ENCODE peak calls at places on chromosomes 5 and 9, in six cellular contexts. One of them, this sample, is unnamed.

GRCh38 chr5:32538031-32538547 is 47.3 kb upstream of the SUB1 start:
- DNase-seq in IMR-90: no peak
- DNase-seq in cardiac muscle cell: no peak
- DNase-seq in fibroblast of lung: no peak
- DNase-seq in gastrocnemius medialis: no peak
- DNase-seq in H1: no peak
- DNase-seq in this sample: peak; percentile 30

GRCh38 chr9:114371986-114372917 is 15.5 kb downstream of the AKNA start:
- DNase-seq in IMR-90: no peak
- DNase-seq in gastrocnemius medialis: no peak
- DNase-seq in cardiac muscle cell: no peak
- DNase-seq in fibroblast of lung: no peak
- DNase-seq in H1: no peak
- DNase-seq in this sample: no peak

GRCh38 chr5:169302491-169303118 is 1.7 kb upstream of the SLIT3 start:
- DNase-seq in fibroblast of lung: peak; percentile 85
- DNase-seq in H1: no peak
- DNase-seq in gastrocnemius medialis: peak; percentile 25
- DNase-seq in cardiac muscle cell: peak; percentile 85
- DNase-seq in IMR-90: peak; percentile 73
- DNase-seq in this sample: peak; percentile 76

GRCh38 chr5:119655081-119655480 is 25.7 kb downstream of the FAM170A start:
- DNase-seq in gastrocnemius medialis: no peak
- DNase-seq in IMR-90: no peak
- DNase-seq in fibroblast of lung: peak; percentile 64
- DNase-seq in H1: no peak
- DNase-seq in cardiac muscle cell: no peak
- DNase-seq in this sample: peak; percentile 75

GRCh38 chr5:152505442-152506042 is 100.5 kb upstream of the NMUR2 start:
- DNase-seq in gastrocnemius medialis: peak; percentile 4
- DNase-seq in IMR-90: peak; percentile 27
- DNase-seq in fibroblast of lung: peak; percentile 64
- DNase-seq in cardiac muscle cell: peak; percentile 75
- DNase-seq in H1: no peak
- DNase-seq in this sample: peak; percentile 59

GRCh38 chr5:89297111-89297510 is 414.1 kb upstream of the MEF2C start:
- DNase-seq in fibroblast of lung: no peak
- DNase-seq in gastrocnemius medialis: no peak
- DNase-seq in H1: no peak
- DNase-seq in IMR-90: no peak
- DNase-seq in cardiac muscle cell: no peak
- DNase-seq in this sample: no peak

GRCh38 chr5:139743001-139743771 is 52.4 kb upstream of the PSD2 start:
- DNase-seq in IMR-90: no peak
- DNase-seq in fibroblast of lung: no peak
- DNase-seq in H1: no peak
- DNase-seq in gastrocnemius medialis: no peak
- DNase-seq in cardiac muscle cell: no peak
- DNase-seq in this sample: no peak

GRCh38 chr9:126938332-126938731 is 23.8 kb downstream of the RALGPS1 start:
- DNase-seq in cardiac muscle cell: no peak
- DNase-seq in IMR-90: no peak
- DNase-seq in gastrocnemius medialis: no peak
- DNase-seq in H1: no peak
- DNase-seq in fibroblast of lung: no peak
- DNase-seq in this sample: no peak

GRCh38 chr5:178766936-178767912 is 36.8 kb upstream of the ZNF354A start:
- DNase-seq in cardiac muscle cell: no peak
- DNase-seq in gastrocnemius medialis: no peak
- DNase-seq in IMR-90: no peak
- DNase-seq in fibroblast of lung: no peak
- DNase-seq in H1: no peak
- DNase-seq in this sample: no peak

GRCh38 chr9:79591463-79591862 is 19.7 kb downstream of the TLE4 start:
- DNase-seq in cardiac muscle cell: no peak
- DNase-seq in IMR-90: no peak
- DNase-seq in H1: no peak
- DNase-seq in fibroblast of lung: no peak
- DNase-seq in gastrocnemius medialis: no peak
- DNase-seq in this sample: no peak

GRCh38 chr5:31343946-31344345 is 150.5 kb downstream of the CDH6 start:
- DNase-seq in H1: no peak
- DNase-seq in cardiac muscle cell: no peak
- DNase-seq in gastrocnemius medialis: no peak
- DNase-seq in fibroblast of lung: no peak
- DNase-seq in IMR-90: no peak
- DNase-seq in this sample: peak; percentile 63

GRCh38 chr5:55993013-55993412 is 1.8 kb downstream of the IL6ST start:
- DNase-seq in H1: no peak
- DNase-seq in gastrocnemius medialis: peak; percentile 16
- DNase-seq in IMR-90: peak; percentile 48
- DNase-seq in cardiac muscle cell: peak; percentile 23
- DNase-seq in fibroblast of lung: peak; percentile 57
- DNase-seq in this sample: peak; percentile 32

GRCh38 chr5:756171-756570 is 28.4 kb downstream of the ZDHHC11B start:
- DNase-seq in H1: no peak
- DNase-seq in IMR-90: no peak
- DNase-seq in fibroblast of lung: no peak
- DNase-seq in cardiac muscle cell: no peak
- DNase-seq in gastrocnemius medialis: no peak
- DNase-seq in this sample: no peak

GRCh38 chr9:21681641-21682040 is 120.8 kb upstream of the MTAP start:
- DNase-seq in gastrocnemius medialis: no peak
- DNase-seq in cardiac muscle cell: no peak
- DNase-seq in H1: no peak
- DNase-seq in fibroblast of lung: peak; percentile 80
- DNase-seq in IMR-90: peak; percentile 85
- DNase-seq in this sample: peak; percentile 100

GRCh38 chr9:114462791-114463190 is 42.5 kb downstream of the WHRN start:
- DNase-seq in IMR-90: no peak
- DNase-seq in gastrocnemius medialis: no peak
- DNase-seq in fibroblast of lung: no peak
- DNase-seq in H1: no peak
- DNase-seq in cardiac muscle cell: no peak
- DNase-seq in this sample: no peak

GRCh38 chr5:91016954-91017690 is 366.0 kb downstream of the ARRDC3 start:
- DNase-seq in IMR-90: peak; percentile 70
- DNase-seq in gastrocnemius medialis: peak; percentile 63
- DNase-seq in H1: no peak
- DNase-seq in fibroblast of lung: peak; percentile 80
- DNase-seq in cardiac muscle cell: no peak
- DNase-seq in this sample: peak; percentile 80

GRCh38 chr9:30846644-30847043 is 1537.8 kb upstream of the ACO1 start:
- DNase-seq in IMR-90: no peak
- DNase-seq in cardiac muscle cell: no peak
- DNase-seq in gastrocnemius medialis: no peak
- DNase-seq in H1: no peak
- DNase-seq in fibroblast of lung: no peak
- DNase-seq in this sample: no peak

GRCh38 chr5:96823060-96823459 is 15.3 kb upstream of the ERAP1 start:
- DNase-seq in IMR-90: no peak
- DNase-seq in cardiac muscle cell: no peak
- DNase-seq in fibroblast of lung: no peak
- DNase-seq in gastrocnemius medialis: no peak
- DNase-seq in H1: no peak
- DNase-seq in this sample: no peak

GRCh38 chr5:159058928-159059636 is 40.6 kb downstream of the EBF1 start:
- DNase-seq in cardiac muscle cell: no peak
- DNase-seq in IMR-90: no peak
- DNase-seq in gastrocnemius medialis: no peak
- DNase-seq in H1: no peak
- DNase-seq in fibroblast of lung: no peak
- DNase-seq in this sample: no peak

GRCh38 chr9:109254317-109254716 is 66.5 kb downstream of the EPB41L4B start:
- DNase-seq in fibroblast of lung: peak; percentile 88
- DNase-seq in IMR-90: peak; percentile 86
- DNase-seq in H1: no peak
- DNase-seq in cardiac muscle cell: no peak
- DNase-seq in gastrocnemius medialis: no peak
- DNase-seq in this sample: peak; percentile 69

GRCh38 chr9:87950296-87950695 is 24.0 kb downstream of the CDK20 start:
- DNase-seq in gastrocnemius medialis: no peak
- DNase-seq in IMR-90: no peak
- DNase-seq in H1: no peak
- DNase-seq in cardiac muscle cell: no peak
- DNase-seq in fibroblast of lung: no peak
- DNase-seq in this sample: no peak

GRCh38 chr5:83414601-83415000 is 56.9 kb upstream of the VCAN start:
- DNase-seq in fibroblast of lung: peak; percentile 26
- DNase-seq in H1: no peak
- DNase-seq in IMR-90: peak; percentile 52
- DNase-seq in cardiac muscle cell: no peak
- DNase-seq in gastrocnemius medialis: no peak
- DNase-seq in this sample: no peak

GRCh38 chr5:174523311-174524159 is 200.8 kb upstream of the MSX2 start:
- DNase-seq in IMR-90: no peak
- DNase-seq in H1: no peak
- DNase-seq in cardiac muscle cell: no peak
- DNase-seq in gastrocnemius medialis: no peak
- DNase-seq in fibroblast of lung: no peak
- DNase-seq in this sample: no peak

GRCh38 chr5:14305045-14305444 is 161.9 kb downstream of the TRIO start:
- DNase-seq in IMR-90: peak; percentile 94
- DNase-seq in cardiac muscle cell: no peak
- DNase-seq in gastrocnemius medialis: no peak
- DNase-seq in fibroblast of lung: peak; percentile 94
- DNase-seq in H1: no peak
- DNase-seq in this sample: peak; percentile 94

GRCh38 chr5:87136096-87136495 is 131.6 kb upstream of the RASA1 start:
- DNase-seq in H1: no peak
- DNase-seq in fibroblast of lung: no peak
- DNase-seq in cardiac muscle cell: no peak
- DNase-seq in IMR-90: no peak
- DNase-seq in gastrocnemius medialis: no peak
- DNase-seq in this sample: no peak

GRCh38 chr5:17187401-17187800 is 30.0 kb upstream of the BASP1 start:
- DNase-seq in gastrocnemius medialis: no peak
- DNase-seq in cardiac muscle cell: no peak
- DNase-seq in IMR-90: peak; percentile 82
- DNase-seq in fibroblast of lung: peak; percentile 44
- DNase-seq in H1: no peak
- DNase-seq in this sample: peak; percentile 78

GRCh38 chr5:137218896-137219295 is 280.2 kb downstream of the SPOCK1 start:
- DNase-seq in fibroblast of lung: no peak
- DNase-seq in gastrocnemius medialis: no peak
- DNase-seq in H1: no peak
- DNase-seq in cardiac muscle cell: no peak
- DNase-seq in IMR-90: no peak
- DNase-seq in this sample: peak; percentile 55

GRCh38 chr5:137221914-137222313 is 277.2 kb downstream of the SPOCK1 start:
- DNase-seq in cardiac muscle cell: no peak
- DNase-seq in IMR-90: no peak
- DNase-seq in fibroblast of lung: no peak
- DNase-seq in gastrocnemius medialis: no peak
- DNase-seq in H1: no peak
- DNase-seq in this sample: no peak

GRCh38 chr5:137226081-137226480 is 273.0 kb downstream of the SPOCK1 start:
- DNase-seq in IMR-90: no peak
- DNase-seq in fibroblast of lung: no peak
- DNase-seq in gastrocnemius medialis: no peak
- DNase-seq in H1: no peak
- DNase-seq in cardiac muscle cell: no peak
- DNase-seq in this sample: no peak

GRCh38 chr5:137220523-137220927 is 278.6 kb downstream of the SPOCK1 start:
- DNase-seq in gastrocnemius medialis: no peak
- DNase-seq in fibroblast of lung: peak; percentile 37
- DNase-seq in IMR-90: peak; percentile 78
- DNase-seq in H1: peak; percentile 10
- DNase-seq in cardiac muscle cell: peak; percentile 52
- DNase-seq in this sample: peak; percentile 98

GRCh38 chr5:137223324-137224295 is 275.5 kb downstream of the SPOCK1 start:
- DNase-seq in H1: no peak
- DNase-seq in gastrocnemius medialis: no peak
- DNase-seq in IMR-90: no peak
- DNase-seq in fibroblast of lung: no peak
- DNase-seq in cardiac muscle cell: no peak
- DNase-seq in this sample: no peak
- H3K4me3 ChIP-seq in H1: no peak overlapping the region
- H3K4me3 ChIP-seq in gastrocnemius medialis: no peak overlapping the region
- H3K4me3 ChIP-seq in IMR-90: no peak overlapping the region
- H3K4me3 ChIP-seq in fibroblast of lung: no peak overlapping the region
- H3K4me3 ChIP-seq in cardiac muscle cell: no peak overlapping the region
- H3K4me3 ChIP-seq in this sample: no peak overlapping the region

GRCh38 chr5:43305948-43306563 is 7.2 kb downstream of the HMGCS1 start:
- DNase-seq in H1: no peak
- DNase-seq in cardiac muscle cell: peak; percentile 69
- DNase-seq in fibroblast of lung: peak; percentile 87
- DNase-seq in gastrocnemius medialis: no peak
- DNase-seq in IMR-90: peak; percentile 73
- DNase-seq in this sample: peak; percentile 56
- H3K27me3 ChIP-seq in H1: no peaks in the 10 kb centered on the region
- H3K27me3 ChIP-seq in cardiac muscle cell: no peaks in the 10 kb centered on the region
- H3K27me3 ChIP-seq in fibroblast of lung: no peaks in the 10 kb centered on the region
- H3K27me3 ChIP-seq in gastrocnemius medialis: no peaks in the 10 kb centered on the region
- H3K27me3 ChIP-seq in IMR-90: no peaks in the 10 kb centered on the region
- H3K27me3 ChIP-seq in this sample: no peaks in the 10 kb centered on the region

GRCh38 chr5:36066001-36066539 is 612 bp downstream of the UGT3A2 start:
- DNase-seq in H1: no peak
- DNase-seq in cardiac muscle cell: no peak
- DNase-seq in fibroblast of lung: no peak
- DNase-seq in gastrocnemius medialis: no peak
- DNase-seq in IMR-90: no peak
- DNase-seq in this sample: no peak
- TF ChIP-seq CTCF in H1: no peak
- TF ChIP-seq CTCF in cardiac muscle cell: no peak
- TF ChIP-seq CTCF in fibroblast of lung: no peak
- TF ChIP-seq CTCF in gastrocnemius medialis: no peak
- TF ChIP-seq CTCF in IMR-90: no peak
- TF ChIP-seq CTCF in this sample: no peak

DNA sequence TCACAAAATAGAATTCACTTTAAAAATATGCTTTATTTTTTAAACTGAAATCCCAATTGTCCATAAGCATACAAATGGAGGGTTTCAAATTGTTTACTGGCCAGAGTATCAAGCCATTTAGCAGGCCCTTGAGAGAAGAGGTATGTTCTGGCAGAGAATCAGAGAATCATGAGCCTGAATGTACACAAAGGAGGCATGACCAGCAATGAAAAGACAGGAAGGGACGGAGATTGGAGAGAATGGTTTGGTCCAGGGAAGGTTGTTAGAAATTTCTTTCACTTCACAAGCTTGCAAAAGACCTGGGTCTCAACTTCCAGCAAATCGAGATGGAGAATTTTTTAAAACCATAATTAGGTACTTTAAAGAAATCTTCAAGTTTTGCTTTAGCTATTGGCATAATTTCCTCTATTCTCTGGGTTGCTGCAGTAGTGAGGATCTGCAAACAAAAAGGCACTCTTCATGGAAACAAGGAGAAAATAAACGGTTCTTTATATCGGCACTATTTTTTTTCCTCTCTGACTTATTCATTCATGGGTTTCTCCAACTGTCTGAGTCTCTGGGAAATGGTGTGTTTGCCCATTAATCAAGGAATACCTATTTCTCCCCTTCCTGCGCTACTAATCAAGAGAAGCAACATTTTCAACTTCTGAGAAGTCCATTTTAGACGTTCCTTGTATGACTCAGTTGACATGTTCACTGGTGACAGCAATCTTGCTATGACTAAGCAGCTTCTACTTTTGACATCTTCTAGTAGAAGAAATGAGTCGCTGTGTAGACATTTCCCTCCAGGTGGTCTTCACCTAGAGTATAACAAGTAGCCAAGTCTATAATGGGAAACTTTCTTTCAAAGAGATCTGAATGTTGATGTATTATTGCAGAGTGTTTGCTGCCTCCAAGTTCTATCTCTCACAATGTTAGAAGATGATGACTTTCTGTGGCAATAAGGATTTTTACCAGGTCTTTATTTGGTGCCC is 23.1 kb upstream of the ERCC6L2 start:
- DNase-seq in fibroblast of lung: peak; percentile 46
- DNase-seq in H1: no peak
- DNase-seq in IMR-90: peak; percentile 87
- DNase-seq in cardiac muscle cell: no peak
- DNase-seq in gastrocnemius medialis: no peak
- DNase-seq in this sample: peak; percentile 90
- H3K4me3 ChIP-seq in fibroblast of lung: no peak overlapping the region
- H3K4me3 ChIP-seq in H1: no peak overlapping the region
- H3K4me3 ChIP-seq in IMR-90: no peak overlapping the region
- H3K4me3 ChIP-seq in cardiac muscle cell: no peak overlapping the region
- H3K4me3 ChIP-seq in gastrocnemius medialis: no peak overlapping the region
- H3K4me3 ChIP-seq in this sample: no peak overlapping the region